ENCODE peak calls at places on chromosomes 6 and 20, in five cellular contexts. One of them, this sample, is unnamed.

GRCh38 chr6:27772261-27773001 is 139.8 kb downstream of the OR2B2 start:
- DNase-seq in activated CD4-positive, alpha-beta T cell treated with anti-CD3 and anti-CD28 coated beads, Interleukin-2, amount 50 U/mL, for 1 hour: peak; percentile 86
- DNase-seq in kidney: peak; percentile 92
- DNase-seq in WERI-Rb-1: peak; percentile 98
- DNase-seq in stimulated activated CD4-positive, alpha-beta T cell treated with anti-CD3 and anti-CD28 coated beads, Interleukin-1b, Interleukin-23, amount 100 ng/mL, for 24 hours: peak; percentile 77
- DNase-seq in this sample: peak; percentile 96

GRCh38 chr20:30815577-30816181 is 441.8 kb upstream of the DEFB115 start:
- DNase-seq in activated CD4-positive, alpha-beta T cell treated with anti-CD3 and anti-CD28 coated beads, Interleukin-2, amount 50 U/mL, for 1 hour: no peak
- DNase-seq in kidney: peak; percentile 80
- DNase-seq in WERI-Rb-1: no peak
- DNase-seq in stimulated activated CD4-positive, alpha-beta T cell treated with anti-CD3 and anti-CD28 coated beads, Interleukin-1b, Interleukin-23, amount 100 ng/mL, for 24 hours: no peak
- DNase-seq in this sample: peak; percentile 83

GRCh38 chr6:152634773-152635172 is 2.4 kb downstream of the SYNE1 start:
- DNase-seq in WERI-Rb-1: no peak
- DNase-seq in stimulated activated CD4-positive, alpha-beta T cell treated with anti-CD3 and anti-CD28 coated beads, Interleukin-1b, Interleukin-23, amount 100 ng/mL, for 24 hours: no peak
- DNase-seq in kidney: no peak
- DNase-seq in activated CD4-positive, alpha-beta T cell treated with anti-CD3 and anti-CD28 coated beads, Interleukin-2, amount 50 U/mL, for 1 hour: no peak
- DNase-seq in this sample: no peak

GRCh38 chr6:2630362-2630761 is 120.4 kb downstream of the MYLK4 start:
- DNase-seq in stimulated activated CD4-positive, alpha-beta T cell treated with anti-CD3 and anti-CD28 coated beads, Interleukin-1b, Interleukin-23, amount 100 ng/mL, for 24 hours: no peak
- DNase-seq in activated CD4-positive, alpha-beta T cell treated with anti-CD3 and anti-CD28 coated beads, Interleukin-2, amount 50 U/mL, for 1 hour: no peak
- DNase-seq in WERI-Rb-1: no peak
- DNase-seq in kidney: no peak
- DNase-seq in this sample: peak; percentile 89

GRCh38 chr20:60715172-60715571 is 536.9 kb upstream of the CDH4 start:
- DNase-seq in activated CD4-positive, alpha-beta T cell treated with anti-CD3 and anti-CD28 coated beads, Interleukin-2, amount 50 U/mL, for 1 hour: no peak
- DNase-seq in kidney: no peak
- DNase-seq in WERI-Rb-1: peak; percentile 14
- DNase-seq in stimulated activated CD4-positive, alpha-beta T cell treated with anti-CD3 and anti-CD28 coated beads, Interleukin-1b, Interleukin-23, amount 100 ng/mL, for 24 hours: no peak
- DNase-seq in this sample: no peak

GRCh38 chr6:75572072-75572471 is 29.6 kb upstream of the SENP6 start:
- DNase-seq in kidney: no peak
- DNase-seq in stimulated activated CD4-positive, alpha-beta T cell treated with anti-CD3 and anti-CD28 coated beads, Interleukin-1b, Interleukin-23, amount 100 ng/mL, for 24 hours: no peak
- DNase-seq in WERI-Rb-1: no peak
- DNase-seq in activated CD4-positive, alpha-beta T cell treated with anti-CD3 and anti-CD28 coated beads, Interleukin-2, amount 50 U/mL, for 1 hour: no peak
- DNase-seq in this sample: no peak

GRCh38 chr6:40395066-40395697 is 192.0 kb downstream of the LRFN2 start:
- DNase-seq in kidney: no peak
- DNase-seq in activated CD4-positive, alpha-beta T cell treated with anti-CD3 and anti-CD28 coated beads, Interleukin-2, amount 50 U/mL, for 1 hour: no peak
- DNase-seq in WERI-Rb-1: peak; percentile 26
- DNase-seq in stimulated activated CD4-positive, alpha-beta T cell treated with anti-CD3 and anti-CD28 coated beads, Interleukin-1b, Interleukin-23, amount 100 ng/mL, for 24 hours: no peak
- DNase-seq in this sample: no peak

GRCh38 chr6:45478235-45478634 is 100.5 kb upstream of the SUPT3H start:
- DNase-seq in WERI-Rb-1: no peak
- DNase-seq in activated CD4-positive, alpha-beta T cell treated with anti-CD3 and anti-CD28 coated beads, Interleukin-2, amount 50 U/mL, for 1 hour: no peak
- DNase-seq in kidney: no peak
- DNase-seq in stimulated activated CD4-positive, alpha-beta T cell treated with anti-CD3 and anti-CD28 coated beads, Interleukin-1b, Interleukin-23, amount 100 ng/mL, for 24 hours: no peak
- DNase-seq in this sample: no peak

GRCh38 chr6:11460001-11460668 is 77.4 kb upstream of the TMEM170B start:
- DNase-seq in activated CD4-positive, alpha-beta T cell treated with anti-CD3 and anti-CD28 coated beads, Interleukin-2, amount 50 U/mL, for 1 hour: no peak
- DNase-seq in stimulated activated CD4-positive, alpha-beta T cell treated with anti-CD3 and anti-CD28 coated beads, Interleukin-1b, Interleukin-23, amount 100 ng/mL, for 24 hours: no peak
- DNase-seq in kidney: no peak
- DNase-seq in WERI-Rb-1: no peak
- DNase-seq in this sample: no peak

GRCh38 chr6:113560908-113561307 is 296.2 kb upstream of the MARCKS start:
- DNase-seq in kidney: no peak
- DNase-seq in stimulated activated CD4-positive, alpha-beta T cell treated with anti-CD3 and anti-CD28 coated beads, Interleukin-1b, Interleukin-23, amount 100 ng/mL, for 24 hours: no peak
- DNase-seq in WERI-Rb-1: no peak
- DNase-seq in activated CD4-positive, alpha-beta T cell treated with anti-CD3 and anti-CD28 coated beads, Interleukin-2, amount 50 U/mL, for 1 hour: no peak
- DNase-seq in this sample: no peak

GRCh38 chr6:48765352-48765961 is 654.5 kb upstream of the PTCHD4 start:
- DNase-seq in stimulated activated CD4-positive, alpha-beta T cell treated with anti-CD3 and anti-CD28 coated beads, Interleukin-1b, Interleukin-23, amount 100 ng/mL, for 24 hours: no peak
- DNase-seq in WERI-Rb-1: peak; percentile 86
- DNase-seq in kidney: peak; percentile 26
- DNase-seq in activated CD4-positive, alpha-beta T cell treated with anti-CD3 and anti-CD28 coated beads, Interleukin-2, amount 50 U/mL, for 1 hour: no peak
- DNase-seq in this sample: no peak

GRCh38 chr6:116881236-116881635 is 4.2 kb downstream of the RFX6 start:
- DNase-seq in stimulated activated CD4-positive, alpha-beta T cell treated with anti-CD3 and anti-CD28 coated beads, Interleukin-1b, Interleukin-23, amount 100 ng/mL, for 24 hours: no peak
- DNase-seq in WERI-Rb-1: no peak
- DNase-seq in kidney: no peak
- DNase-seq in activated CD4-positive, alpha-beta T cell treated with anti-CD3 and anti-CD28 coated beads, Interleukin-2, amount 50 U/mL, for 1 hour: no peak
- DNase-seq in this sample: no peak

GRCh38 chr6:170253910-170254269 is 37.0 kb downstream of the DLL1 start:
- DNase-seq in kidney: no peak
- DNase-seq in stimulated activated CD4-positive, alpha-beta T cell treated with anti-CD3 and anti-CD28 coated beads, Interleukin-1b, Interleukin-23, amount 100 ng/mL, for 24 hours: no peak
- DNase-seq in activated CD4-positive, alpha-beta T cell treated with anti-CD3 and anti-CD28 coated beads, Interleukin-2, amount 50 U/mL, for 1 hour: no peak
- DNase-seq in WERI-Rb-1: no peak
- DNase-seq in this sample: no peak

GRCh38 chr20:17520583-17520982 is 10.6 kb downstream of the BFSP1 start:
- DNase-seq in WERI-Rb-1: no peak
- DNase-seq in stimulated activated CD4-positive, alpha-beta T cell treated with anti-CD3 and anti-CD28 coated beads, Interleukin-1b, Interleukin-23, amount 100 ng/mL, for 24 hours: no peak
- DNase-seq in kidney: no peak
- DNase-seq in activated CD4-positive, alpha-beta T cell treated with anti-CD3 and anti-CD28 coated beads, Interleukin-2, amount 50 U/mL, for 1 hour: no peak
- DNase-seq in this sample: no peak

GRCh38 chr6:110529355-110529754 is 52.9 kb upstream of the SLC22A16 start:
- DNase-seq in WERI-Rb-1: no peak
- DNase-seq in activated CD4-positive, alpha-beta T cell treated with anti-CD3 and anti-CD28 coated beads, Interleukin-2, amount 50 U/mL, for 1 hour: no peak
- DNase-seq in kidney: no peak
- DNase-seq in stimulated activated CD4-positive, alpha-beta T cell treated with anti-CD3 and anti-CD28 coated beads, Interleukin-1b, Interleukin-23, amount 100 ng/mL, for 24 hours: no peak
- DNase-seq in this sample: no peak

GRCh38 chr6:154276810-154277577 is 79.6 kb downstream of the IPCEF1 start:
- DNase-seq in stimulated activated CD4-positive, alpha-beta T cell treated with anti-CD3 and anti-CD28 coated beads, Interleukin-1b, Interleukin-23, amount 100 ng/mL, for 24 hours: no peak
- DNase-seq in WERI-Rb-1: no peak
- DNase-seq in activated CD4-positive, alpha-beta T cell treated with anti-CD3 and anti-CD28 coated beads, Interleukin-2, amount 50 U/mL, for 1 hour: no peak
- DNase-seq in kidney: no peak
- DNase-seq in this sample: no peak

GRCh38 chr6:38483526-38483925 is 156.2 kb downstream of the BTBD9 start:
- DNase-seq in WERI-Rb-1: no peak
- DNase-seq in kidney: no peak
- DNase-seq in activated CD4-positive, alpha-beta T cell treated with anti-CD3 and anti-CD28 coated beads, Interleukin-2, amount 50 U/mL, for 1 hour: no peak
- DNase-seq in stimulated activated CD4-positive, alpha-beta T cell treated with anti-CD3 and anti-CD28 coated beads, Interleukin-1b, Interleukin-23, amount 100 ng/mL, for 24 hours: no peak
- DNase-seq in this sample: no peak

GRCh38 chr6:73085362-73085975 is 139.8 kb downstream of the KHDC1L start:
- DNase-seq in stimulated activated CD4-positive, alpha-beta T cell treated with anti-CD3 and anti-CD28 coated beads, Interleukin-1b, Interleukin-23, amount 100 ng/mL, for 24 hours: no peak
- DNase-seq in kidney: no peak
- DNase-seq in WERI-Rb-1: no peak
- DNase-seq in activated CD4-positive, alpha-beta T cell treated with anti-CD3 and anti-CD28 coated beads, Interleukin-2, amount 50 U/mL, for 1 hour: no peak
- DNase-seq in this sample: no peak

GRCh38 chr6:150065083-150065482 is 3.8 kb downstream of the ULBP3 start:
- DNase-seq in activated CD4-positive, alpha-beta T cell treated with anti-CD3 and anti-CD28 coated beads, Interleukin-2, amount 50 U/mL, for 1 hour: no peak
- DNase-seq in kidney: no peak
- DNase-seq in stimulated activated CD4-positive, alpha-beta T cell treated with anti-CD3 and anti-CD28 coated beads, Interleukin-1b, Interleukin-23, amount 100 ng/mL, for 24 hours: no peak
- DNase-seq in WERI-Rb-1: no peak
- DNase-seq in this sample: peak; percentile 18

GRCh38 chr6:160347259-160348208 is 644 bp upstream of the SLC22A3 start:
- DNase-seq in stimulated activated CD4-positive, alpha-beta T cell treated with anti-CD3 and anti-CD28 coated beads, Interleukin-1b, Interleukin-23, amount 100 ng/mL, for 24 hours: no peak
- DNase-seq in kidney: no peak
- DNase-seq in activated CD4-positive, alpha-beta T cell treated with anti-CD3 and anti-CD28 coated beads, Interleukin-2, amount 50 U/mL, for 1 hour: no peak
- DNase-seq in WERI-Rb-1: no peak
- DNase-seq in this sample: no peak

GRCh38 chr20:37886851-37887297 is 16.1 kb upstream of the VSTM2L start:
- DNase-seq in stimulated activated CD4-positive, alpha-beta T cell treated with anti-CD3 and anti-CD28 coated beads, Interleukin-1b, Interleukin-23, amount 100 ng/mL, for 24 hours: no peak
- DNase-seq in WERI-Rb-1: no peak
- DNase-seq in kidney: no peak
- DNase-seq in activated CD4-positive, alpha-beta T cell treated with anti-CD3 and anti-CD28 coated beads, Interleukin-2, amount 50 U/mL, for 1 hour: no peak
- DNase-seq in this sample: no peak

GRCh38 chr6:127956260-127956888 is 55.5 kb upstream of the THEMIS start:
- DNase-seq in kidney: no peak
- DNase-seq in WERI-Rb-1: no peak
- DNase-seq in activated CD4-positive, alpha-beta T cell treated with anti-CD3 and anti-CD28 coated beads, Interleukin-2, amount 50 U/mL, for 1 hour: no peak
- DNase-seq in stimulated activated CD4-positive, alpha-beta T cell treated with anti-CD3 and anti-CD28 coated beads, Interleukin-1b, Interleukin-23, amount 100 ng/mL, for 24 hours: no peak
- DNase-seq in this sample: no peak

GRCh38 chr20:46051556-46052323 is 22.7 kb downstream of the SLC12A5 start:
- DNase-seq in activated CD4-positive, alpha-beta T cell treated with anti-CD3 and anti-CD28 coated beads, Interleukin-2, amount 50 U/mL, for 1 hour: no peak
- DNase-seq in stimulated activated CD4-positive, alpha-beta T cell treated with anti-CD3 and anti-CD28 coated beads, Interleukin-1b, Interleukin-23, amount 100 ng/mL, for 24 hours: no peak
- DNase-seq in WERI-Rb-1: no peak
- DNase-seq in kidney: no peak
- DNase-seq in this sample: no peak

GRCh38 chr20:56722042-56722441 is 92.9 kb downstream of the TFAP2C start:
- DNase-seq in kidney: no peak
- DNase-seq in WERI-Rb-1: no peak
- DNase-seq in activated CD4-positive, alpha-beta T cell treated with anti-CD3 and anti-CD28 coated beads, Interleukin-2, amount 50 U/mL, for 1 hour: no peak
- DNase-seq in stimulated activated CD4-positive, alpha-beta T cell treated with anti-CD3 and anti-CD28 coated beads, Interleukin-1b, Interleukin-23, amount 100 ng/mL, for 24 hours: no peak
- DNase-seq in this sample: no peak

GRCh38 chr20:23036371-23036770 is 1.3 kb downstream of the SSTR4 start:
- DNase-seq in activated CD4-positive, alpha-beta T cell treated with anti-CD3 and anti-CD28 coated beads, Interleukin-2, amount 50 U/mL, for 1 hour: no peak
- DNase-seq in WERI-Rb-1: no peak
- DNase-seq in kidney: no peak
- DNase-seq in stimulated activated CD4-positive, alpha-beta T cell treated with anti-CD3 and anti-CD28 coated beads, Interleukin-1b, Interleukin-23, amount 100 ng/mL, for 24 hours: no peak
- DNase-seq in this sample: no peak

GRCh38 chr6:107118976-107119375 is 3.7 kb upstream of the BEND3 start:
- DNase-seq in WERI-Rb-1: no peak
- DNase-seq in stimulated activated CD4-positive, alpha-beta T cell treated with anti-CD3 and anti-CD28 coated beads, Interleukin-1b, Interleukin-23, amount 100 ng/mL, for 24 hours: no peak
- DNase-seq in kidney: no peak
- DNase-seq in activated CD4-positive, alpha-beta T cell treated with anti-CD3 and anti-CD28 coated beads, Interleukin-2, amount 50 U/mL, for 1 hour: no peak
- DNase-seq in this sample: no peak

GRCh38 chr6:41392249-41392648 is 56.8 kb downstream of the NCR2 start:
- DNase-seq in WERI-Rb-1: no peak
- DNase-seq in activated CD4-positive, alpha-beta T cell treated with anti-CD3 and anti-CD28 coated beads, Interleukin-2, amount 50 U/mL, for 1 hour: no peak
- DNase-seq in stimulated activated CD4-positive, alpha-beta T cell treated with anti-CD3 and anti-CD28 coated beads, Interleukin-1b, Interleukin-23, amount 100 ng/mL, for 24 hours: no peak
- DNase-seq in kidney: no peak
- DNase-seq in this sample: no peak

GRCh38 chr20:29409833-29410804 is 1847.3 kb upstream of the DEFB115 start:
- DNase-seq in kidney: peak; percentile 75
- DNase-seq in WERI-Rb-1: no peak
- DNase-seq in activated CD4-positive, alpha-beta T cell treated with anti-CD3 and anti-CD28 coated beads, Interleukin-2, amount 50 U/mL, for 1 hour: no peak
- DNase-seq in stimulated activated CD4-positive, alpha-beta T cell treated with anti-CD3 and anti-CD28 coated beads, Interleukin-1b, Interleukin-23, amount 100 ng/mL, for 24 hours: no peak
- DNase-seq in this sample: peak; percentile 85

GRCh38 chr6:149328083-149328482 is 10.6 kb downstream of the TAB2 start:
- DNase-seq in WERI-Rb-1: no peak
- DNase-seq in stimulated activated CD4-positive, alpha-beta T cell treated with anti-CD3 and anti-CD28 coated beads, Interleukin-1b, Interleukin-23, amount 100 ng/mL, for 24 hours: no peak
- DNase-seq in activated CD4-positive, alpha-beta T cell treated with anti-CD3 and anti-CD28 coated beads, Interleukin-2, amount 50 U/mL, for 1 hour: no peak
- DNase-seq in kidney: no peak
- DNase-seq in this sample: no peak

GRCh38 chr20:59633646-59634045 is 29.3 kb downstream of the PHACTR3 start:
- DNase-seq in activated CD4-positive, alpha-beta T cell treated with anti-CD3 and anti-CD28 coated beads, Interleukin-2, amount 50 U/mL, for 1 hour: no peak
- DNase-seq in stimulated activated CD4-positive, alpha-beta T cell treated with anti-CD3 and anti-CD28 coated beads, Interleukin-1b, Interleukin-23, amount 100 ng/mL, for 24 hours: no peak
- DNase-seq in WERI-Rb-1: no peak
- DNase-seq in kidney: no peak
- DNase-seq in this sample: no peak

GRCh38 chr6:10478187-10479040 is 42.7 kb upstream of the GCNT2 start:
- DNase-seq in activated CD4-positive, alpha-beta T cell treated with anti-CD3 and anti-CD28 coated beads, Interleukin-2, amount 50 U/mL, for 1 hour: no peak
- DNase-seq in stimulated activated CD4-positive, alpha-beta T cell treated with anti-CD3 and anti-CD28 coated beads, Interleukin-1b, Interleukin-23, amount 100 ng/mL, for 24 hours: no peak
- DNase-seq in kidney: no peak
- DNase-seq in WERI-Rb-1: no peak
- DNase-seq in this sample: no peak

GRCh38 chr6:112562348-112563220 is 215.5 kb downstream of the RFPL4B start:
- DNase-seq in WERI-Rb-1: no peak
- DNase-seq in kidney: no peak
- DNase-seq in stimulated activated CD4-positive, alpha-beta T cell treated with anti-CD3 and anti-CD28 coated beads, Interleukin-1b, Interleukin-23, amount 100 ng/mL, for 24 hours: no peak
- DNase-seq in activated CD4-positive, alpha-beta T cell treated with anti-CD3 and anti-CD28 coated beads, Interleukin-2, amount 50 U/mL, for 1 hour: no peak
- DNase-seq in this sample: no peak

GRCh38 chr6:43267619-43268347 is 24.5 kb downstream of the TTBK1 start:
- DNase-seq in kidney: no peak
- DNase-seq in stimulated activated CD4-positive, alpha-beta T cell treated with anti-CD3 and anti-CD28 coated beads, Interleukin-1b, Interleukin-23, amount 100 ng/mL, for 24 hours: no peak
- DNase-seq in WERI-Rb-1: no peak
- DNase-seq in activated CD4-positive, alpha-beta T cell treated with anti-CD3 and anti-CD28 coated beads, Interleukin-2, amount 50 U/mL, for 1 hour: no peak
- DNase-seq in this sample: no peak

GRCh38 chr6:17585766-17586502 is 14.2 kb upstream of the FAM8A1 start:
- DNase-seq in WERI-Rb-1: peak; percentile 69
- DNase-seq in stimulated activated CD4-positive, alpha-beta T cell treated with anti-CD3 and anti-CD28 coated beads, Interleukin-1b, Interleukin-23, amount 100 ng/mL, for 24 hours: no peak
- DNase-seq in activated CD4-positive, alpha-beta T cell treated with anti-CD3 and anti-CD28 coated beads, Interleukin-2, amount 50 U/mL, for 1 hour: no peak
- DNase-seq in kidney: no peak
- DNase-seq in this sample: no peak

This sample was measured in posterior vena cava.